ENCODE peak calls at places on chromosomes 2 and 18, in ten cellular contexts. C is heart right ventricle; K is CD4-positive, CD25-positive, alpha-beta regulatory T cell; X is H9; P is left ventricle myocardium inferior; H is RWPE2; B is testis; N is body of pancreas; R is fibroblast of lung; E is GM23248. M is an unnamed sample. For H3K9me3 and H3K4me1, the result is how much of the 10 kb centered on the place peaks cover.

GRCh38 chr18:2337552-2338141 is 233.7 kb downstream of the METTL4 start:
- DNase-seq in X (no peak), H (no peak), B (no peak), R (no peak), P (no peak), K (peak), N (peak), C (peak), E (peak), M (no peak)

GRCh38 chr2:9010866-9011265 is 7.4 kb upstream of the MBOAT2 start:
- DNase-seq in E (peak), P (no peak), C (no peak), K (no peak), H (no peak), X (no peak), N (no peak), R (peak), B (no peak), M (no peak)

GRCh38 chr2:230323385-230324106 is 3.4 kb upstream of the SP140L start:
- DNase-seq in X (no peak), B (no peak), H (no peak), R (no peak), E (peak), P (no peak), K (no peak), N (no peak), C (no peak), M (no peak)

GRCh38 chr2:18473241-18473841 is 87.1 kb downstream of the RDH14 start:
- DNase-seq in P (peak), X (no peak), B (no peak), H (no peak), K (no peak), R (peak), C (peak), E (peak), N (peak), M (peak)

GRCh38 chr2:152467677-152468406 is 132.9 kb downstream of the FMNL2 start:
- DNase-seq in P (no peak), K (no peak), R (no peak), B (no peak), E (no peak), C (no peak), X (no peak), N (no peak), H (no peak), M (no peak)

GRCh38 chr18:10320848-10321247 is 133.6 kb upstream of the APCDD1 start:
- DNase-seq in H (no peak), K (no peak), X (no peak), E (peak), C (no peak), P (no peak), R (peak), N (peak), B (no peak), M (no peak)

GRCh38 chr2:232556426-232556825 is 5.9 kb downstream of the EIF4E2 start:
- DNase-seq in K (no peak), N (no peak), H (no peak), B (no peak), E (no peak), R (no peak), X (no peak), C (no peak), P (no peak), M (no peak)

GRCh38 chr2:214753455-214753854 is 56.0 kb downstream of the BARD1 start:
- DNase-seq in N (no peak), K (no peak), X (no peak), P (no peak), H (no peak), C (no peak), R (no peak), B (no peak), E (no peak), M (no peak)

GRCh38 chr2:65537651-65538385 is 105.4 kb upstream of the SPRED2 start:
- DNase-seq in H (no peak), R (peak), K (no peak), E (peak), C (no peak), B (no peak), X (no peak), P (no peak), N (no peak), M (no peak)

GRCh38 chr2:169254774-169255173 is 107.6 kb downstream of the LRP2 start:
- DNase-seq in H (no peak), C (no peak), K (no peak), N (no peak), P (no peak), R (no peak), B (no peak), E (no peak), X (no peak), M (no peak)

DNA sequence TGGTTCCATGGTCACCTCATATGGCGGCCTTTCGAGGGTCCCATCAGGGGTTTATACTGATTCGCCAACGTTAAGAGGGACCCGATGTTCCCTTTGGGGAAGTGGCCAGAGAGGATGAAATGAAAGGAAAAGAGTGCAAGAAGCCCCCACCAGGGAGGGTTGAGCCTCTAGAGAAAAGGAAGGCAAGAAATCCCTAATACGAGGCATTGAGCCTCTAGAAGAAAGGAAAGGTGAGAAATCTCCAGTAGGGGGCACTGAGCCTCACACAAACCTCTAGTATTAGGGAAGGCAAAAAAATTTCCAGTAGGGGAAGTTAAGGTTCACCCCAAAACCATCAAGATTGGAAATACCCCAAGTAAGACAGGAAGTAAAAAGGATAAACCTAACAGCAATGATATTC is 9.8 kb upstream of the SAP130 start:
- DNase-seq in B (no peak), X (peak), K (no peak), P (no peak), N (no peak), C (no peak), R (no peak), H (no peak), E (no peak), M (no peak)
- H3K9me3 ChIP-seq in B (under half), X (under half), K (under half), P (under half), N (under half), C (under half), R (under half), H (under half), E (under half), M (under half)

GRCh38 chr2:85437488-85438290 is 19.2 kb downstream of the SH2D6 start:
- DNase-seq in K (peak), E (peak), H (no peak), P (peak), X (peak), C (peak), B (peak), N (peak), R (peak), M (peak)
- H3K27ac ChIP-seq in K (peak), E (peak), H (peak), P (peak), X (no peak), C (peak), B (peak), N (peak), R (peak), M (peak)

GRCh38 chr2:20350105-20350712 is 435 bp downstream of the PUM2 start:
- DNase-seq in X (peak), R (peak), N (peak), P (peak), E (no peak), K (peak), B (peak), C (peak), H (no peak), M (peak)

GRCh38 chr2:20348542-20348941 is 2.1 kb downstream of the PUM2 start:
- DNase-seq in P (no peak), N (no peak), B (no peak), E (no peak), K (no peak), R (no peak), C (no peak), X (no peak), H (no peak), M (no peak)

GRCh38 chr2:20349457-20350034 is 1.1 kb downstream of the PUM2 start:
- DNase-seq in N (no peak), E (peak), H (no peak), K (no peak), X (no peak), B (no peak), P (no peak), R (no peak), C (no peak), M (no peak)

GRCh38 chr2:20343128-20343527 is 7.5 kb downstream of the PUM2 start:
- DNase-seq in X (no peak), K (no peak), R (peak), C (no peak), N (no peak), E (peak), P (no peak), H (no peak), B (no peak), M (peak)

DNA sequence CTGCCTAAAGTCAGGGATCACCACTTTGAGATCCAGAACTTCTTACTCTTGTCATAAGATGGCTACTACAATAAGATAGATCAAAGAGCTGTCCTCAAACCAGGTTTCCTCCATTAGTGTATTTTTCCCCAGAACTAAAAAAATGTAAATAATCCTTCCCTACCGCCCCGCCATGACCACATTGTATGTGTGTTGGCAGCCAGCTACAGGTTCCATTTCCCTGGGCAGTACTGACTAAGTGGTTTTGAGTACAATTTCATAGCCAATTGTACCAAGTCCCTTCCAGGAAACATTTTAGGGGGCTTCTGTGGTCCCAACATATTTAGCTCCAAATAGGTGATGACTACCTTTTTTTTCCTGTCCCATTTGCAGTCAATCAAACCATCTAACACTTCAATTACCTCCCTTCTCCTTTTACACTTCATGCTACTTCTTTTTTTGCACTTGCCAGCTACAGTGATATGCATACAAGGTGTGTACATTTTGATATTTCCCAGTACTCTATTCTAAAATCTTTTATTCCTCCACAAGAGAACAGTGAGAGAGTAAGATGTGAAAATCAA is 4.0 kb downstream of the PUM2 start:
- DNase-seq in H (no peak), C (no peak), N (no peak), X (no peak), R (peak), B (no peak), P (no peak), E (peak), K (no peak), M (no peak)
- H3K4me1 ChIP-seq in H (under half), C (half or more), N (half or more), X (under half), R (under half), B (under half), P (half or more), E (under half), K (half or more), M (under half)

DNA sequence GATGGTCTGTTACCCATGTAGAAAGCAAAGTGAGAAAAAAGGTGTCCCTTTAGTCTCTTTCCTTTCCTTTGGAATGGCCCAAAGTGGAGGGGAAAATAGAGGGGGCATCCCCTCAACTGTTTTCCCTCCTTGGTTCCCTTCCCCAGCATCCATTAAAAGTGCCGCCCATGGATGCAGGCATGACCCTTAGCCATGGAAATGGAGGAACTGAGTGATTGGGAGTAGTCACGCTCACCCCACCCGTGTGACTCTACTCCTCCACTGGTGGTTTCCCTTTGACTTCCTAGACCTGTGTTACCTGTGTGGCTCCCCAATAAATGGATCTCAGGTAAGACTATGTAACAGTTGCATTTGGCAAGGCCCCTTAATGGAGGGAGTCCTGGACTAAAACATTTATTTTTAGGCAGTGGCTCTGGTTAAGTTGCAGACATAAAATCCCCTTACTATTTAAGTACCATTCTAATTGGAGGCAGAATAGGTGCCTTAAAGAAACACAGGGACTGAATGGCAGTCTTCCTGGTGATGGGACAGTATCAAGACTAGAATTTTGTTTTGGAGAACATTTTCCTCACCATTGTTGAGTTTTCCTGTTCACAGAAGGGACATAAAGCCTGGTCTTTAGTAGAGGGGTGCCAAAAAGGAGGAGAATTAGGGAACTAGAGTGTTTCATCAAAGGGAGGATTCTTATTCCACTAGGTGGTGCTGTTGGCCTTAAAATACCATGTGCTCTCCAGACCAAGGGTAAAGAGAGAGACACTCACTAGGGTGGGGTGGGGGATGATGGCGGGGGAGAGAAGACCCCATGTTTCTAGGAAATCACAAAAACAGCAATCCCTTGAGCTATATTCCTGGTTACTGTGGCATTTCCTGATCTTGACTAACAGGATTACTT is 25.7 kb upstream of the PLA2R1 start:
- DNase-seq in P (no peak), N (no peak), H (no peak), K (peak), X (no peak), C (no peak), E (peak), B (no peak), R (no peak), M (peak)
- H3K9me3 ChIP-seq in P (half or more), N (under half), H (under half), K (under half), X (under half), C (under half), E (under half), B (under half), R (under half), M (under half)

GRCh38 chr2:210477496-210477895 is 937 bp upstream of the LANCL1 start:
- DNase-seq in N (peak), P (no peak), X (peak), K (peak), H (no peak), C (peak), R (peak), B (peak), E (peak), M (peak)
- H3K27ac ChIP-seq in N (no peak), P (peak), X (no peak), K (peak), H (no peak), C (peak), R (peak), B (no peak), E (no peak), M (peak)

DNA sequence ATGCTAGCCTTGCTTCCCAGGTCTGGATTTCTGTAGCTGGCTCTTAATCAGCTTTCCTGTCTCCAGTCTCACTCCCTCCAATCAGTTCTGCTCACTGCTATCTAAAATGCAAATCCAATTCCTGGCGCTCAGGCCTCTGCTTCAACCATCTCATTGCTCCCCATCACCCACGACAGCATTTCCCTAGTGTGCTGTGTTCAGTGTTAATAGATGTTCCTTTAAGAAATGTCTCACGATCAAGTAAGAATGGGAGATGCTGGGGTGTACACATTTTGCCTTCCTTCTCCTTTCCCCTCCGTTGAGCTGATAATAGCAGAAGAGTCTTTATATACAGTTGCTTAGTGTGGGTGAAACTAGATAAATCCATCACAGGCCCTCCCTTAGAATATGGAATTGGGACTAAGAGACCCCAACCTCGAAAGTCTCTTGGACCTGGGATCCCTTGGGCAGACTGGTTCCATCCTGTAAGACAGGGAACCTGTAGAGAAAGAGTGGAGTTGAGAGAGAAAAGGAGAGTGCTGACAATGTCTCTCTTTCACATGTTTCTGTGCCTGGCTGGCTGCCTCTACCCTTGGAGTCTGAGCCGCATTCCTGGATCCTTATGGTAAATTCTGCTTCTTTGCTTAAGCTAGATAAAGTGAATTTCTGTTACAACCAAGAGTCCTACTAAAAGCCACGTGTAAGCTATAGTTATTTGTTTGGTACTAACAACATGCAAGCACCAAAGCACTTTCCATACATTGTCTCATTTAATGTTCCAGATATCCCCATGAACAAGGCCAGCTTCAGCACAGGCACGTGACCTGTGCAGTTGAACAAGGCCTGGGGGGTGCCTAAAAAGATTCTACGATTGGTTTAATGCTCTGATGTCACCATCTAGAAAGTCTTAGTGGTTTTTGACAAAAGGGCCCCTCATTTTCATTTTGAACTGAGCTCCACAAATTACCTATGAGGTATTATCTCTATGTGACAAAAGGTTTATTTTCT is 1.9 kb upstream of the PUM2 start:
- DNase-seq in R (no peak), X (no peak), H (no peak), P (no peak), E (no peak), K (no peak), C (no peak), B (no peak), N (no peak), M (peak)
- H3K4me1 ChIP-seq in R (under half), X (under half), H (half or more), P (under half), E (under half), K (under half), C (under half), B (under half), N (under half), M (under half)

GRCh38 chr2:34204560-34204959 is 605.5 kb upstream of the FAM98A start:
- DNase-seq in P (no peak), N (no peak), K (no peak), E (no peak), X (no peak), H (no peak), C (no peak), B (no peak), R (no peak), M (no peak)
- H3K9me3 ChIP-seq in P (under half), N (under half), K (under half), E (under half), X (under half), H (under half), C (under half), B (under half), R (under half), M (under half)

GRCh38 chr18:27473359-27473758 is 288.3 kb upstream of the CHST9 start:
- DNase-seq in R (no peak), X (no peak), H (no peak), K (no peak), P (no peak), C (no peak), B (no peak), E (no peak), N (peak), M (no peak)
- H3K27ac ChIP-seq in R (no peak), X (no peak), H (no peak), K (no peak), P (no peak), C (no peak), B (no peak), E (no peak), N (no peak), M (no peak)